ENCODE peak calls at places on chromosomes 11 and 22, in eight cellular contexts. One of them, this sample, is unnamed.

GRCh38 chr11:20544536-20545237 is 54.7 kb upstream of the SLC6A5 start:
- DNase-seq in LoVo: no peak
- DNase-seq in right cardiac atrium: no peak
- DNase-seq in stimulated activated CD4-positive, alpha-beta T cell treated with anti-CD3 and anti-CD28 coated beads, Interleukin-1b, Interleukin-23, amount 100 ng/mL, for 4 hours: no peak
- DNase-seq in pons: no peak
- DNase-seq in AG08395: no peak
- DNase-seq in Calu3: no peak
- DNase-seq in tibial nerve: no peak
- DNase-seq in this sample: no peak

GRCh38 chr11:47202569-47202968 is 12.2 kb upstream of the DDB2 start:
- DNase-seq in LoVo: no peak
- DNase-seq in right cardiac atrium: no peak
- DNase-seq in stimulated activated CD4-positive, alpha-beta T cell treated with anti-CD3 and anti-CD28 coated beads, Interleukin-1b, Interleukin-23, amount 100 ng/mL, for 4 hours: no peak
- DNase-seq in pons: no peak
- DNase-seq in AG08395: no peak
- DNase-seq in Calu3: no peak
- DNase-seq in tibial nerve: no peak
- DNase-seq in this sample: no peak

GRCh38 chr22:49960967-49961600 is 512 bp downstream of the PIM3 start:
- DNase-seq in LoVo: no peak
- DNase-seq in right cardiac atrium: peak
- DNase-seq in stimulated activated CD4-positive, alpha-beta T cell treated with anti-CD3 and anti-CD28 coated beads, Interleukin-1b, Interleukin-23, amount 100 ng/mL, for 4 hours: no peak
- DNase-seq in pons: no peak
- DNase-seq in AG08395: no peak
- DNase-seq in Calu3: peak
- DNase-seq in tibial nerve: no peak
- DNase-seq in this sample: no peak

GRCh38 chr22:50482107-50483074 is 1.0 kb downstream of the ADM2 start:
- DNase-seq in LoVo: no peak
- DNase-seq in right cardiac atrium: peak
- DNase-seq in stimulated activated CD4-positive, alpha-beta T cell treated with anti-CD3 and anti-CD28 coated beads, Interleukin-1b, Interleukin-23, amount 100 ng/mL, for 4 hours: no peak
- DNase-seq in pons: no peak
- DNase-seq in AG08395: no peak
- DNase-seq in Calu3: no peak
- DNase-seq in tibial nerve: no peak
- DNase-seq in this sample: no peak

GRCh38 chr11:12811861-12812260 is 137.6 kb downstream of the TEAD1 start:
- DNase-seq in LoVo: no peak
- DNase-seq in right cardiac atrium: no peak
- DNase-seq in stimulated activated CD4-positive, alpha-beta T cell treated with anti-CD3 and anti-CD28 coated beads, Interleukin-1b, Interleukin-23, amount 100 ng/mL, for 4 hours: no peak
- DNase-seq in pons: no peak
- DNase-seq in AG08395: no peak
- DNase-seq in Calu3: no peak
- DNase-seq in tibial nerve: no peak
- DNase-seq in this sample: no peak

GRCh38 chr11:61777234-61778090 is 14.9 kb downstream of the TMEM258 start:
- DNase-seq in LoVo: no peak
- DNase-seq in right cardiac atrium: peak
- DNase-seq in stimulated activated CD4-positive, alpha-beta T cell treated with anti-CD3 and anti-CD28 coated beads, Interleukin-1b, Interleukin-23, amount 100 ng/mL, for 4 hours: peak
- DNase-seq in pons: no peak
- DNase-seq in AG08395: peak
- DNase-seq in Calu3: no peak
- DNase-seq in tibial nerve: peak
- DNase-seq in this sample: no peak

GRCh38 chr22:33656808-33657628 is 263.3 kb downstream of the LARGE1 start:
- DNase-seq in LoVo: no peak
- DNase-seq in right cardiac atrium: no peak
- DNase-seq in stimulated activated CD4-positive, alpha-beta T cell treated with anti-CD3 and anti-CD28 coated beads, Interleukin-1b, Interleukin-23, amount 100 ng/mL, for 4 hours: no peak
- DNase-seq in pons: no peak
- DNase-seq in AG08395: peak
- DNase-seq in Calu3: no peak
- DNase-seq in tibial nerve: no peak
- DNase-seq in this sample: no peak

GRCh38 chr11:71252782-71253730 is 679 bp upstream of the SHANK2 start:
- DNase-seq in LoVo: no peak
- DNase-seq in right cardiac atrium: no peak
- DNase-seq in stimulated activated CD4-positive, alpha-beta T cell treated with anti-CD3 and anti-CD28 coated beads, Interleukin-1b, Interleukin-23, amount 100 ng/mL, for 4 hours: no peak
- DNase-seq in pons: no peak
- DNase-seq in AG08395: peak
- DNase-seq in Calu3: peak
- DNase-seq in tibial nerve: no peak
- DNase-seq in this sample: no peak

GRCh38 chr11:58606930-58607714 is 15.3 kb upstream of the CNTF start:
- DNase-seq in LoVo: no peak
- DNase-seq in right cardiac atrium: no peak
- DNase-seq in stimulated activated CD4-positive, alpha-beta T cell treated with anti-CD3 and anti-CD28 coated beads, Interleukin-1b, Interleukin-23, amount 100 ng/mL, for 4 hours: no peak
- DNase-seq in pons: no peak
- DNase-seq in AG08395: no peak
- DNase-seq in Calu3: no peak
- DNase-seq in tibial nerve: no peak
- DNase-seq in this sample: no peak

GRCh38 chr11:61587951-61588695 is 7.2 kb upstream of the SYT7 start:
- DNase-seq in LoVo: peak
- DNase-seq in right cardiac atrium: peak
- DNase-seq in stimulated activated CD4-positive, alpha-beta T cell treated with anti-CD3 and anti-CD28 coated beads, Interleukin-1b, Interleukin-23, amount 100 ng/mL, for 4 hours: peak
- DNase-seq in pons: no peak
- DNase-seq in AG08395: peak
- DNase-seq in Calu3: peak
- DNase-seq in tibial nerve: peak
- DNase-seq in this sample: no peak

GRCh38 chr11:102620858-102621561 is 4.1 kb downstream of the MMP20 start:
- DNase-seq in LoVo: no peak
- DNase-seq in right cardiac atrium: peak
- DNase-seq in stimulated activated CD4-positive, alpha-beta T cell treated with anti-CD3 and anti-CD28 coated beads, Interleukin-1b, Interleukin-23, amount 100 ng/mL, for 4 hours: no peak
- DNase-seq in pons: no peak
- DNase-seq in AG08395: no peak
- DNase-seq in Calu3: no peak
- DNase-seq in tibial nerve: no peak
- DNase-seq in this sample: no peak

GRCh38 chr22:49953680-49954344 is 6.8 kb upstream of the PIM3 start:
- DNase-seq in LoVo: no peak
- DNase-seq in right cardiac atrium: peak
- DNase-seq in stimulated activated CD4-positive, alpha-beta T cell treated with anti-CD3 and anti-CD28 coated beads, Interleukin-1b, Interleukin-23, amount 100 ng/mL, for 4 hours: no peak
- DNase-seq in pons: no peak
- DNase-seq in AG08395: no peak
- DNase-seq in Calu3: no peak
- DNase-seq in tibial nerve: no peak
- DNase-seq in this sample: no peak

GRCh38 chr22:24285245-24285644 is 14.6 kb downstream of the SPECC1L start:
- DNase-seq in LoVo: no peak
- DNase-seq in right cardiac atrium: no peak
- DNase-seq in stimulated activated CD4-positive, alpha-beta T cell treated with anti-CD3 and anti-CD28 coated beads, Interleukin-1b, Interleukin-23, amount 100 ng/mL, for 4 hours: no peak
- DNase-seq in pons: peak
- DNase-seq in AG08395: no peak
- DNase-seq in Calu3: no peak
- DNase-seq in tibial nerve: no peak
- DNase-seq in this sample: no peak

GRCh38 chr11:116849060-116849459 is 11.6 kb upstream of the APOA1 start:
- DNase-seq in LoVo: no peak
- DNase-seq in right cardiac atrium: no peak
- DNase-seq in stimulated activated CD4-positive, alpha-beta T cell treated with anti-CD3 and anti-CD28 coated beads, Interleukin-1b, Interleukin-23, amount 100 ng/mL, for 4 hours: no peak
- DNase-seq in pons: no peak
- DNase-seq in AG08395: no peak
- DNase-seq in Calu3: no peak
- DNase-seq in tibial nerve: no peak
- DNase-seq in this sample: no peak

GRCh38 chr22:36406139-36406538 is 18.4 kb upstream of the MYH9 start:
- DNase-seq in LoVo: no peak
- DNase-seq in right cardiac atrium: no peak
- DNase-seq in stimulated activated CD4-positive, alpha-beta T cell treated with anti-CD3 and anti-CD28 coated beads, Interleukin-1b, Interleukin-23, amount 100 ng/mL, for 4 hours: no peak
- DNase-seq in pons: no peak
- DNase-seq in AG08395: no peak
- DNase-seq in Calu3: no peak
- DNase-seq in tibial nerve: no peak
- DNase-seq in this sample: no peak

GRCh38 chr22:33562484-33562883 is 357.8 kb downstream of the LARGE1 start:
- DNase-seq in LoVo: no peak
- DNase-seq in right cardiac atrium: no peak
- DNase-seq in stimulated activated CD4-positive, alpha-beta T cell treated with anti-CD3 and anti-CD28 coated beads, Interleukin-1b, Interleukin-23, amount 100 ng/mL, for 4 hours: no peak
- DNase-seq in pons: no peak
- DNase-seq in AG08395: no peak
- DNase-seq in Calu3: no peak
- DNase-seq in tibial nerve: no peak
- DNase-seq in this sample: no peak